ENCODE peak calls at places on chromosomes 5 and 9, in ten cellular contexts. One of them, this sample, is unnamed.

GRCh38 chr5:162474239-162474638 is 406.7 kb downstream of the GABRG2 start:
- DNase-seq in cardiac fibroblast: no peak
- DNase-seq in HepG2: no peak
- DNase-seq in fibroblast of pulmonary artery: no peak
- DNase-seq in left ventricle myocardium inferior: no peak
- DNase-seq in upper lobe of right lung: no peak
- DNase-seq in endothelial cell: no peak
- DNase-seq in omental fat pad: no peak
- DNase-seq in brain microvascular endothelial cell: no peak
- DNase-seq in neural crest cell: no peak
- DNase-seq in this sample: no peak

GRCh38 chr9:86239053-86239770 is 20.2 kb downstream of the C9orf153 start:
- DNase-seq in endothelial cell: no peak
- DNase-seq in neural crest cell: no peak
- DNase-seq in upper lobe of right lung: no peak
- DNase-seq in cardiac fibroblast: peak
- DNase-seq in omental fat pad: no peak
- DNase-seq in brain microvascular endothelial cell: no peak
- DNase-seq in HepG2: no peak
- DNase-seq in fibroblast of pulmonary artery: no peak
- DNase-seq in left ventricle myocardium inferior: no peak
- DNase-seq in this sample: no peak

GRCh38 chr5:146079695-146080361 is 25.5 kb downstream of the PLAC8L1 start:
- DNase-seq in brain microvascular endothelial cell: no peak
- DNase-seq in neural crest cell: no peak
- DNase-seq in HepG2: no peak
- DNase-seq in fibroblast of pulmonary artery: peak
- DNase-seq in upper lobe of right lung: no peak
- DNase-seq in left ventricle myocardium inferior: no peak
- DNase-seq in endothelial cell: no peak
- DNase-seq in cardiac fibroblast: peak
- DNase-seq in omental fat pad: no peak
- DNase-seq in this sample: no peak

GRCh38 chr5:111781200-111781599 is 24.2 kb upstream of the NREP start:
- DNase-seq in cardiac fibroblast: peak
- DNase-seq in omental fat pad: no peak
- DNase-seq in fibroblast of pulmonary artery: peak
- DNase-seq in brain microvascular endothelial cell: peak
- DNase-seq in endothelial cell: no peak
- DNase-seq in neural crest cell: no peak
- DNase-seq in left ventricle myocardium inferior: peak
- DNase-seq in HepG2: no peak
- DNase-seq in upper lobe of right lung: peak
- DNase-seq in this sample: no peak

GRCh38 chr5:67178085-67178484 is 18.5 kb downstream of the CD180 start:
- DNase-seq in upper lobe of right lung: no peak
- DNase-seq in brain microvascular endothelial cell: no peak
- DNase-seq in cardiac fibroblast: no peak
- DNase-seq in HepG2: no peak
- DNase-seq in endothelial cell: no peak
- DNase-seq in fibroblast of pulmonary artery: no peak
- DNase-seq in left ventricle myocardium inferior: no peak
- DNase-seq in omental fat pad: no peak
- DNase-seq in neural crest cell: no peak
- DNase-seq in this sample: no peak

GRCh38 chr9:125238127-125238914 is 2.8 kb downstream of the HSPA5 start:
- DNase-seq in cardiac fibroblast: no peak
- DNase-seq in endothelial cell: no peak
- DNase-seq in HepG2: no peak
- DNase-seq in fibroblast of pulmonary artery: no peak
- DNase-seq in brain microvascular endothelial cell: no peak
- DNase-seq in neural crest cell: no peak
- DNase-seq in omental fat pad: no peak
- DNase-seq in left ventricle myocardium inferior: no peak
- DNase-seq in upper lobe of right lung: no peak
- DNase-seq in this sample: no peak

GRCh38 chr5:14270212-14270702 is 127.1 kb downstream of the TRIO start:
- DNase-seq in neural crest cell: peak
- DNase-seq in endothelial cell: peak
- DNase-seq in brain microvascular endothelial cell: peak
- DNase-seq in left ventricle myocardium inferior: no peak
- DNase-seq in fibroblast of pulmonary artery: peak
- DNase-seq in upper lobe of right lung: no peak
- DNase-seq in cardiac fibroblast: peak
- DNase-seq in omental fat pad: no peak
- DNase-seq in HepG2: peak
- DNase-seq in this sample: no peak

GRCh38 chr5:2496126-2496525 is 255.4 kb downstream of the IRX2 start:
- DNase-seq in omental fat pad: no peak
- DNase-seq in left ventricle myocardium inferior: no peak
- DNase-seq in endothelial cell: no peak
- DNase-seq in neural crest cell: no peak
- DNase-seq in cardiac fibroblast: no peak
- DNase-seq in fibroblast of pulmonary artery: no peak
- DNase-seq in HepG2: no peak
- DNase-seq in brain microvascular endothelial cell: no peak
- DNase-seq in upper lobe of right lung: no peak
- DNase-seq in this sample: no peak

DNA sequence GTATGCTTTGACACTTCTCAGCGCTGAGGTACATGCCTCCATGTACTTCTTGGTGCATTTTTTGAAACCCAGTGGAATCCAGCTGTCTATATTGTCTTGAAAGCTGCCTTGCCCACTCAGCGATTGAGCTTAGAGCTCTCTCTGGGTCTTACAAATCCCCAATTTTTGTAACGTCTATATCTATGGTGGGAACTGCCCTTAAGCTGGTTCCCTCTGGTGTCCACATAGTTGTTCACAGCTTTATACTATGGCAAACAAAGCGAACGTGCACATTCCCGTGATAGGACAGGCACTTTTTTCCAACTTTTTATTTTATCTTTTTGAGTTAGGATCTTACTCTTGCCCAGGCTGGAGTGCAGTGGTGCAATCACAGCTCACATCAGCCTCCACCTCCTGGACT is 20.9 kb downstream of the CDHR2 start:
- DNase-seq in left ventricle myocardium inferior: no peak
- DNase-seq in cardiac fibroblast: peak
- DNase-seq in neural crest cell: no peak
- DNase-seq in omental fat pad: no peak
- DNase-seq in fibroblast of pulmonary artery: peak
- DNase-seq in endothelial cell: no peak
- DNase-seq in HepG2: no peak
- DNase-seq in brain microvascular endothelial cell: no peak
- DNase-seq in upper lobe of right lung: no peak
- DNase-seq in this sample: no peak
- TF ChIP-seq CTCF in left ventricle myocardium inferior: no peak
- TF ChIP-seq CTCF in cardiac fibroblast: peak
- TF ChIP-seq CTCF in neural crest cell: no peak
- TF ChIP-seq CTCF in omental fat pad: no peak
- TF ChIP-seq CTCF in fibroblast of pulmonary artery: peak
- TF ChIP-seq CTCF in endothelial cell: no peak
- TF ChIP-seq CTCF in HepG2: no peak
- TF ChIP-seq CTCF in brain microvascular endothelial cell: peak
- TF ChIP-seq CTCF in upper lobe of right lung: no peak
- TF ChIP-seq CTCF in this sample: peak

GRCh38 chr5:102223542-102224444 is 72.3 kb downstream of the SLCO4C1 start:
- DNase-seq in upper lobe of right lung: no peak
- DNase-seq in fibroblast of pulmonary artery: peak
- DNase-seq in cardiac fibroblast: peak
- DNase-seq in left ventricle myocardium inferior: no peak
- DNase-seq in HepG2: peak
- DNase-seq in neural crest cell: no peak
- DNase-seq in brain microvascular endothelial cell: no peak
- DNase-seq in endothelial cell: peak
- DNase-seq in omental fat pad: no peak
- DNase-seq in this sample: no peak
- TF ChIP-seq CTCF in upper lobe of right lung: peak
- TF ChIP-seq CTCF in fibroblast of pulmonary artery: peak
- TF ChIP-seq CTCF in cardiac fibroblast: peak
- TF ChIP-seq CTCF in left ventricle myocardium inferior: peak
- TF ChIP-seq CTCF in HepG2: peak
- TF ChIP-seq CTCF in neural crest cell: peak
- TF ChIP-seq CTCF in brain microvascular endothelial cell: peak
- TF ChIP-seq CTCF in endothelial cell: peak
- TF ChIP-seq CTCF in omental fat pad: no peak
- TF ChIP-seq CTCF in this sample: peak

DNA sequence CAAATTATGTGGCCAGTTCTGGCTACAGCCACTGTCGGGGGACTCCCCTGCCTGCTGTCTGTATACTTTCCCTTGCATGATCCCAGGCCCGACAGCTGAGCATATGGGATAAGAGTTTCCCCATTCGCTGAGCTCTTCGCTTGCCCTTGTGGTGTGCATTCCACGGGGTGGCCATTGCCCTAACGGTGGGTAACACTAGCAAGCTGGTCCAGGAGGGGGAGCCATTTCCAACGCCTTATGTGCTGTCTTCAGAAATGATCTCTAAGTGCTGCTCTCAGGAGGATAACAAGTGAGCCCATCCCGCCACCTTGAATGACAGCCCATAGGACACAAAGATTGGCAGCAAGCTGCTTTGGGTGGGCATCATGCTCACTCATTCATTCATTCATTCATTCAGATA is 190.9 kb downstream of the FSTL4 start:
- DNase-seq in upper lobe of right lung: no peak
- DNase-seq in omental fat pad: no peak
- DNase-seq in HepG2: no peak
- DNase-seq in neural crest cell: peak
- DNase-seq in fibroblast of pulmonary artery: peak
- DNase-seq in cardiac fibroblast: peak
- DNase-seq in brain microvascular endothelial cell: peak
- DNase-seq in endothelial cell: peak
- DNase-seq in left ventricle myocardium inferior: no peak
- DNase-seq in this sample: no peak
- TF ChIP-seq CTCF in upper lobe of right lung: no peak
- TF ChIP-seq CTCF in omental fat pad: no peak
- TF ChIP-seq CTCF in HepG2: peak
- TF ChIP-seq CTCF in neural crest cell: peak
- TF ChIP-seq CTCF in fibroblast of pulmonary artery: peak
- TF ChIP-seq CTCF in cardiac fibroblast: peak
- TF ChIP-seq CTCF in brain microvascular endothelial cell: peak
- TF ChIP-seq CTCF in endothelial cell: peak
- TF ChIP-seq CTCF in left ventricle myocardium inferior: peak
- TF ChIP-seq CTCF in this sample: peak

GRCh38 chr9:18137815-18138214 is 336.1 kb upstream of the ADAMTSL1 start:
- DNase-seq in HepG2: no peak
- DNase-seq in neural crest cell: no peak
- DNase-seq in fibroblast of pulmonary artery: no peak
- DNase-seq in brain microvascular endothelial cell: no peak
- DNase-seq in omental fat pad: no peak
- DNase-seq in left ventricle myocardium inferior: no peak
- DNase-seq in endothelial cell: no peak
- DNase-seq in upper lobe of right lung: no peak
- DNase-seq in cardiac fibroblast: no peak
- DNase-seq in this sample: no peak
- TF ChIP-seq CTCF in HepG2: no peak
- TF ChIP-seq CTCF in neural crest cell: no peak
- TF ChIP-seq CTCF in fibroblast of pulmonary artery: peak
- TF ChIP-seq CTCF in brain microvascular endothelial cell: peak
- TF ChIP-seq CTCF in omental fat pad: no peak
- TF ChIP-seq CTCF in left ventricle myocardium inferior: no peak
- TF ChIP-seq CTCF in endothelial cell: no peak
- TF ChIP-seq CTCF in upper lobe of right lung: no peak
- TF ChIP-seq CTCF in cardiac fibroblast: no peak
- TF ChIP-seq CTCF in this sample: no peak

DNA sequence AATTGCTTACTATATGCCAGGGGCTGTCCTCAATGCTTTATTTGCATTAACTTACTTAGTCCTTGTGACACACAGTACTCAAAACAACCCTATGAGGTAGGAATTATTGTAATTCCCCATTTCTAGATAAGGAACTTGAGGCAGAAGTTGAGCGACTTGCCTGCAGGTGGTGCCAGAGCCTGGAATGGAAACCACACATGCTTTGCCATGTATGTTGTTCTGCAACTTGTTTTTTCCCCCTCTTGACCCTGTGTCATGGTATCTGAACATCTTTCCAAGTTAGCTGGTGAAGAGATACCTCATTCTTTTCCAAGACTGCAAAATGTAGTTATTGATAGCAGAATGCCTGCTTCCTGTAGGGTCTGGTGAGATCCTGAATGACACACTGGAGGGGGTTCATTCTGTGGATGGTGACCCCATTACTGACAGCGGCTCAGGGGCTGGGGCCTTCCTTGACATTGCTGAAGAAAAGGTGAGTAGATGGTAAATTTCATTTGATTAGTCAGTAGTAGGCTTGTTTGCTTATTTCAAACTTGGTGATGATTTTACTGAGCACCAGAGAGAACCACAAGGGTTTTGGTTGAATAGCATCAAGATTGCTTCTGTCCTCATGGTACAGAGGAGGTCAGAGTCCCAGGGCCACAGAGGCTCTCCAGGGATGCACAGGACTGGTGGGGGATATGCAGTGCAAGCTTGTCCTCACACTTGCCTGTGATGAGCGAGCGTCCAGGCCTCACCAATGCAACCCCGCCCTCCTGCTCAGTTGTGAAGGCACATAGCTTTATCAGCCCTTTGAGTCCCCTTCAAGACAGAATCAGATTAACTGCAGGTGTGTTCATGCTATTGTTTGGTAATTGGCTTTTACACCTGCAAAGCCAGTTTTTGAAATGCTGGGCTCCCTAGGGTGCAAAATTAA is 57.0 kb downstream of the COL15A1 start:
- DNase-seq in upper lobe of right lung: no peak
- DNase-seq in cardiac fibroblast: peak
- DNase-seq in left ventricle myocardium inferior: peak
- DNase-seq in omental fat pad: no peak
- DNase-seq in brain microvascular endothelial cell: peak
- DNase-seq in fibroblast of pulmonary artery: peak
- DNase-seq in neural crest cell: peak
- DNase-seq in endothelial cell: peak
- DNase-seq in HepG2: peak
- DNase-seq in this sample: peak
- TF ChIP-seq CTCF in upper lobe of right lung: peak
- TF ChIP-seq CTCF in cardiac fibroblast: peak
- TF ChIP-seq CTCF in left ventricle myocardium inferior: peak
- TF ChIP-seq CTCF in omental fat pad: no peak
- TF ChIP-seq CTCF in brain microvascular endothelial cell: peak
- TF ChIP-seq CTCF in fibroblast of pulmonary artery: peak
- TF ChIP-seq CTCF in neural crest cell: peak
- TF ChIP-seq CTCF in endothelial cell: peak
- TF ChIP-seq CTCF in HepG2: peak
- TF ChIP-seq CTCF in this sample: peak

GRCh38 chr9:82105729-82106128 is 117.2 kb downstream of the SPATA31D1 start:
- DNase-seq in cardiac fibroblast: no peak
- DNase-seq in endothelial cell: no peak
- DNase-seq in neural crest cell: no peak
- DNase-seq in left ventricle myocardium inferior: no peak
- DNase-seq in HepG2: peak
- DNase-seq in omental fat pad: no peak
- DNase-seq in fibroblast of pulmonary artery: no peak
- DNase-seq in brain microvascular endothelial cell: no peak
- DNase-seq in upper lobe of right lung: no peak
- DNase-seq in this sample: no peak
- TF ChIP-seq CTCF in cardiac fibroblast: no peak
- TF ChIP-seq CTCF in endothelial cell: no peak
- TF ChIP-seq CTCF in neural crest cell: no peak
- TF ChIP-seq CTCF in left ventricle myocardium inferior: no peak
- TF ChIP-seq CTCF in HepG2: peak
- TF ChIP-seq CTCF in omental fat pad: no peak
- TF ChIP-seq CTCF in fibroblast of pulmonary artery: no peak
- TF ChIP-seq CTCF in brain microvascular endothelial cell: peak
- TF ChIP-seq CTCF in upper lobe of right lung: no peak
- TF ChIP-seq CTCF in this sample: peak

GRCh38 chr5:173845321-173845720 is 42.8 kb upstream of the CPEB4 start:
- DNase-seq in brain microvascular endothelial cell: no peak
- DNase-seq in neural crest cell: no peak
- DNase-seq in cardiac fibroblast: no peak
- DNase-seq in HepG2: no peak
- DNase-seq in omental fat pad: no peak
- DNase-seq in fibroblast of pulmonary artery: no peak
- DNase-seq in upper lobe of right lung: no peak
- DNase-seq in left ventricle myocardium inferior: no peak
- DNase-seq in endothelial cell: no peak
- DNase-seq in this sample: no peak
- TF ChIP-seq CTCF in brain microvascular endothelial cell: no peak
- TF ChIP-seq CTCF in neural crest cell: no peak
- TF ChIP-seq CTCF in cardiac fibroblast: no peak
- TF ChIP-seq CTCF in HepG2: no peak
- TF ChIP-seq CTCF in omental fat pad: no peak
- TF ChIP-seq CTCF in fibroblast of pulmonary artery: no peak
- TF ChIP-seq CTCF in upper lobe of right lung: no peak
- TF ChIP-seq CTCF in left ventricle myocardium inferior: no peak
- TF ChIP-seq CTCF in endothelial cell: no peak
- TF ChIP-seq CTCF in this sample: no peak

This sample was measured in D721Med.